ENCODE peak calls at places on chromosomes 6 and 20, in six cellular contexts. One of them, this sample, is unnamed.

GRCh38 chr6:66291905-66292304 is 584.9 kb upstream of the EYS start:
- DNase-seq in ovary: no peak
- DNase-seq in amniotic stem cell: no peak
- DNase-seq in A549: no peak
- DNase-seq in activated CD4-positive, alpha-beta T cell treated with anti-CD3 and anti-CD28 coated beads for 24 hours: no peak
- DNase-seq in AG08396: no peak
- DNase-seq in this sample: no peak

GRCh38 chr20:10539818-10540553 is 104.9 kb downstream of the SLX4IP start:
- DNase-seq in AG08396: no peak
- DNase-seq in amniotic stem cell: no peak
- DNase-seq in activated CD4-positive, alpha-beta T cell treated with anti-CD3 and anti-CD28 coated beads for 24 hours: no peak
- DNase-seq in A549: peak
- DNase-seq in ovary: no peak
- DNase-seq in this sample: no peak

GRCh38 chr20:54362283-54362682 is 113.1 kb upstream of the DOK5 start:
- DNase-seq in amniotic stem cell: no peak
- DNase-seq in ovary: no peak
- DNase-seq in AG08396: no peak
- DNase-seq in A549: no peak
- DNase-seq in activated CD4-positive, alpha-beta T cell treated with anti-CD3 and anti-CD28 coated beads for 24 hours: no peak
- DNase-seq in this sample: no peak

GRCh38 chr6:123338394-123338793 is 298.4 kb downstream of the TRDN start:
- DNase-seq in ovary: no peak
- DNase-seq in AG08396: no peak
- DNase-seq in amniotic stem cell: no peak
- DNase-seq in activated CD4-positive, alpha-beta T cell treated with anti-CD3 and anti-CD28 coated beads for 24 hours: no peak
- DNase-seq in A549: no peak
- DNase-seq in this sample: no peak

GRCh38 chr6:42532038-42532669 is 31.7 kb upstream of the UBR2 start:
- DNase-seq in AG08396: peak
- DNase-seq in A549: peak
- DNase-seq in ovary: no peak
- DNase-seq in amniotic stem cell: peak
- DNase-seq in activated CD4-positive, alpha-beta T cell treated with anti-CD3 and anti-CD28 coated beads for 24 hours: no peak
- DNase-seq in this sample: peak

GRCh38 chr6:21907291-21907690 is 313.7 kb downstream of the SOX4 start:
- DNase-seq in A549: no peak
- DNase-seq in activated CD4-positive, alpha-beta T cell treated with anti-CD3 and anti-CD28 coated beads for 24 hours: no peak
- DNase-seq in AG08396: no peak
- DNase-seq in amniotic stem cell: no peak
- DNase-seq in ovary: no peak
- DNase-seq in this sample: no peak

GRCh38 chr20:44997668-44998067 is 31.4 kb downstream of the STK4 start:
- DNase-seq in A549: no peak
- DNase-seq in activated CD4-positive, alpha-beta T cell treated with anti-CD3 and anti-CD28 coated beads for 24 hours: no peak
- DNase-seq in ovary: no peak
- DNase-seq in amniotic stem cell: no peak
- DNase-seq in AG08396: no peak
- DNase-seq in this sample: no peak

GRCh38 chr6:2505624-2506023 is 245.1 kb downstream of the MYLK4 start:
- DNase-seq in ovary: no peak
- DNase-seq in amniotic stem cell: no peak
- DNase-seq in AG08396: no peak
- DNase-seq in A549: peak
- DNase-seq in activated CD4-positive, alpha-beta T cell treated with anti-CD3 and anti-CD28 coated beads for 24 hours: no peak
- DNase-seq in this sample: no peak

GRCh38 chr6:88633782-88634181 is 329.6 kb downstream of the RNGTT start:
- DNase-seq in amniotic stem cell: no peak
- DNase-seq in activated CD4-positive, alpha-beta T cell treated with anti-CD3 and anti-CD28 coated beads for 24 hours: no peak
- DNase-seq in A549: no peak
- DNase-seq in AG08396: no peak
- DNase-seq in ovary: no peak
- DNase-seq in this sample: no peak

GRCh38 chr20:62117658-62118057 is 4.6 kb upstream of the LSM14B start:
- DNase-seq in activated CD4-positive, alpha-beta T cell treated with anti-CD3 and anti-CD28 coated beads for 24 hours: no peak
- DNase-seq in ovary: no peak
- DNase-seq in amniotic stem cell: no peak
- DNase-seq in A549: no peak
- DNase-seq in AG08396: no peak
- DNase-seq in this sample: no peak

GRCh38 chr6:164069352-164070022 is 655.0 kb downstream of the QKI start:
- DNase-seq in activated CD4-positive, alpha-beta T cell treated with anti-CD3 and anti-CD28 coated beads for 24 hours: no peak
- DNase-seq in amniotic stem cell: no peak
- DNase-seq in AG08396: no peak
- DNase-seq in A549: no peak
- DNase-seq in ovary: no peak
- DNase-seq in this sample: no peak

GRCh38 chr20:48761914-48762313 is 65.9 kb downstream of the PREX1 start:
- DNase-seq in amniotic stem cell: no peak
- DNase-seq in ovary: no peak
- DNase-seq in A549: no peak
- DNase-seq in activated CD4-positive, alpha-beta T cell treated with anti-CD3 and anti-CD28 coated beads for 24 hours: no peak
- DNase-seq in AG08396: no peak
- DNase-seq in this sample: no peak

GRCh38 chr20:10047427-10047826 is 12.6 kb downstream of the ANKEF1 start:
- DNase-seq in amniotic stem cell: no peak
- DNase-seq in A549: peak
- DNase-seq in AG08396: no peak
- DNase-seq in ovary: no peak
- DNase-seq in activated CD4-positive, alpha-beta T cell treated with anti-CD3 and anti-CD28 coated beads for 24 hours: no peak
- DNase-seq in this sample: no peak

GRCh38 chr6:53168516-53169257 is 20.0 kb upstream of the GCM1 start:
- DNase-seq in ovary: no peak
- DNase-seq in amniotic stem cell: no peak
- DNase-seq in activated CD4-positive, alpha-beta T cell treated with anti-CD3 and anti-CD28 coated beads for 24 hours: no peak
- DNase-seq in A549: no peak
- DNase-seq in AG08396: peak
- DNase-seq in this sample: no peak

GRCh38 chr20:8476023-8476422 is 344.0 kb downstream of the PLCB1 start:
- DNase-seq in amniotic stem cell: no peak
- DNase-seq in ovary: no peak
- DNase-seq in A549: no peak
- DNase-seq in activated CD4-positive, alpha-beta T cell treated with anti-CD3 and anti-CD28 coated beads for 24 hours: no peak
- DNase-seq in AG08396: no peak
- DNase-seq in this sample: no peak

GRCh38 chr6:160755168-160755567 is 53.1 kb downstream of the PLG start:
- DNase-seq in activated CD4-positive, alpha-beta T cell treated with anti-CD3 and anti-CD28 coated beads for 24 hours: no peak
- DNase-seq in ovary: no peak
- DNase-seq in A549: no peak
- DNase-seq in amniotic stem cell: no peak
- DNase-seq in AG08396: no peak
- DNase-seq in this sample: no peak

GRCh38 chr20:20371133-20371532 is 3.2 kb downstream of the INSM1 start:
- DNase-seq in activated CD4-positive, alpha-beta T cell treated with anti-CD3 and anti-CD28 coated beads for 24 hours: no peak
- DNase-seq in AG08396: no peak
- DNase-seq in A549: no peak
- DNase-seq in ovary: no peak
- DNase-seq in amniotic stem cell: no peak
- DNase-seq in this sample: no peak

GRCh38 chr6:150491131-150491795 is 108.4 kb upstream of the PLEKHG1 start:
- DNase-seq in amniotic stem cell: no peak
- DNase-seq in AG08396: no peak
- DNase-seq in A549: no peak
- DNase-seq in ovary: no peak
- DNase-seq in activated CD4-positive, alpha-beta T cell treated with anti-CD3 and anti-CD28 coated beads for 24 hours: no peak
- DNase-seq in this sample: no peak

GRCh38 chr6:113600556-113601339 is 256.4 kb upstream of the MARCKS start:
- DNase-seq in ovary: no peak
- DNase-seq in activated CD4-positive, alpha-beta T cell treated with anti-CD3 and anti-CD28 coated beads for 24 hours: no peak
- DNase-seq in AG08396: no peak
- DNase-seq in amniotic stem cell: no peak
- DNase-seq in A549: no peak
- DNase-seq in this sample: no peak

GRCh38 chr6:6655805-6656251 is 67.3 kb downstream of the LY86 start:
- DNase-seq in A549: no peak
- DNase-seq in activated CD4-positive, alpha-beta T cell treated with anti-CD3 and anti-CD28 coated beads for 24 hours: no peak
- DNase-seq in amniotic stem cell: no peak
- DNase-seq in ovary: no peak
- DNase-seq in AG08396: no peak
- DNase-seq in this sample: no peak

GRCh38 chr6:144574796-144575195 is 289.7 kb downstream of the UTRN start:
- DNase-seq in AG08396: no peak
- DNase-seq in amniotic stem cell: no peak
- DNase-seq in ovary: no peak
- DNase-seq in A549: no peak
- DNase-seq in activated CD4-positive, alpha-beta T cell treated with anti-CD3 and anti-CD28 coated beads for 24 hours: no peak
- DNase-seq in this sample: no peak

GRCh38 chr6:33668914-33669313 is 42.6 kb downstream of the UQCC2 start:
- DNase-seq in AG08396: no peak
- DNase-seq in activated CD4-positive, alpha-beta T cell treated with anti-CD3 and anti-CD28 coated beads for 24 hours: peak
- DNase-seq in amniotic stem cell: no peak
- DNase-seq in ovary: no peak
- DNase-seq in A549: peak
- DNase-seq in this sample: no peak

GRCh38 chr6:22530506-22530905 is 38.9 kb upstream of the HDGFL1 start:
- DNase-seq in ovary: no peak
- DNase-seq in amniotic stem cell: no peak
- DNase-seq in activated CD4-positive, alpha-beta T cell treated with anti-CD3 and anti-CD28 coated beads for 24 hours: no peak
- DNase-seq in A549: no peak
- DNase-seq in AG08396: no peak
- DNase-seq in this sample: peak

GRCh38 chr6:129709451-129709908 is 497 bp downstream of the ARHGAP18 start:
- DNase-seq in A549: no peak
- DNase-seq in activated CD4-positive, alpha-beta T cell treated with anti-CD3 and anti-CD28 coated beads for 24 hours: no peak
- DNase-seq in amniotic stem cell: no peak
- DNase-seq in ovary: peak
- DNase-seq in AG08396: no peak
- DNase-seq in this sample: peak

GRCh38 chr20:10666221-10667076 is 7.3 kb downstream of the JAG1 start:
- DNase-seq in A549: no peak
- DNase-seq in ovary: no peak
- DNase-seq in amniotic stem cell: no peak
- DNase-seq in AG08396: no peak
- DNase-seq in activated CD4-positive, alpha-beta T cell treated with anti-CD3 and anti-CD28 coated beads for 24 hours: no peak
- DNase-seq in this sample: no peak

GRCh38 chr20:62744761-62745160 is 36.1 kb downstream of the NTSR1 start:
- DNase-seq in AG08396: no peak
- DNase-seq in amniotic stem cell: no peak
- DNase-seq in ovary: no peak
- DNase-seq in A549: no peak
- DNase-seq in activated CD4-positive, alpha-beta T cell treated with anti-CD3 and anti-CD28 coated beads for 24 hours: no peak
- DNase-seq in this sample: no peak

GRCh38 chr6:108526739-108527174 is 34.0 kb upstream of the FOXO3 start:
- DNase-seq in AG08396: peak
- DNase-seq in A549: peak
- DNase-seq in ovary: no peak
- DNase-seq in amniotic stem cell: no peak
- DNase-seq in activated CD4-positive, alpha-beta T cell treated with anti-CD3 and anti-CD28 coated beads for 24 hours: no peak
- DNase-seq in this sample: peak

GRCh38 chr6:36113701-36114100 is 16.6 kb upstream of the MAPK13 start:
- DNase-seq in AG08396: no peak
- DNase-seq in ovary: no peak
- DNase-seq in A549: no peak
- DNase-seq in amniotic stem cell: no peak
- DNase-seq in activated CD4-positive, alpha-beta T cell treated with anti-CD3 and anti-CD28 coated beads for 24 hours: no peak
- DNase-seq in this sample: no peak

GRCh38 chr6:83808005-83808404 is 45.2 kb upstream of the RIPPLY2 start:
- DNase-seq in activated CD4-positive, alpha-beta T cell treated with anti-CD3 and anti-CD28 coated beads for 24 hours: no peak
- DNase-seq in A549: no peak
- DNase-seq in ovary: no peak
- DNase-seq in AG08396: no peak
- DNase-seq in amniotic stem cell: no peak
- DNase-seq in this sample: no peak

GRCh38 chr20:25269833-25270170 is 21.9 kb downstream of the PYGB start:
- DNase-seq in ovary: peak
- DNase-seq in AG08396: no peak
- DNase-seq in activated CD4-positive, alpha-beta T cell treated with anti-CD3 and anti-CD28 coated beads for 24 hours: no peak
- DNase-seq in amniotic stem cell: no peak
- DNase-seq in A549: no peak
- DNase-seq in this sample: no peak

GRCh38 chr6:101396552-101397173 is 3.2 kb downstream of the GRIK2 start:
- DNase-seq in ovary: peak
- DNase-seq in activated CD4-positive, alpha-beta T cell treated with anti-CD3 and anti-CD28 coated beads for 24 hours: no peak
- DNase-seq in A549: peak
- DNase-seq in amniotic stem cell: peak
- DNase-seq in AG08396: peak
- DNase-seq in this sample: peak

GRCh38 chr6:156919819-156920379 is 142.7 kb downstream of the ARID1B start:
- DNase-seq in ovary: no peak
- DNase-seq in amniotic stem cell: no peak
- DNase-seq in activated CD4-positive, alpha-beta T cell treated with anti-CD3 and anti-CD28 coated beads for 24 hours: no peak
- DNase-seq in AG08396: no peak
- DNase-seq in A549: no peak
- DNase-seq in this sample: no peak